ENCODE peak calls at places on chromosomes 13 and 19, in nine cellular contexts. F is Caco-2; T is heart right ventricle; E is aorta; N is CD8-positive, alpha-beta T cell; H is heart left ventricle; I is HCT116; R is body of pancreas; Y is neuronal stem cell. U is an unnamed sample.
A peak's percentile ranks its signal among the peaks of the same experiment; 100 is the strongest.

GRCh38 chr13:113275387-113275786 is 21.7 kb upstream of the LAMP1 start:
- DNase-seq in Y (no peak), F (peak; percentile 78), I (peak; percentile 59), R (peak; percentile 52), E (no peak), T (no peak), N (peak; percentile 36), H (no peak), U (peak; percentile 28)

GRCh38 chr19:35901854-35902661 is at the start of gene HCST:
- DNase-seq in N (peak; percentile 58), H (no peak), T (no peak), E (peak; percentile 69), F (no peak), Y (no peak), R (no peak), I (no peak), U (peak; percentile 33)

GRCh38 chr19:3368848-3369336 is 2.5 kb downstream of the NFIC start:
- DNase-seq in R (no peak), E (no peak), T (no peak), Y (no peak), I (no peak), F (no peak), N (no peak), H (no peak), U (no peak)

GRCh38 chr19:39409886-39410619 is 2.4 kb upstream of the PLEKHG2 start:
- DNase-seq in F (peak; percentile 76), T (peak; percentile 87), H (peak; percentile 89), Y (no peak), I (peak; percentile 54), R (peak; percentile 74), N (peak; percentile 71), E (peak; percentile 91), U (peak; percentile 95)

GRCh38 chr13:83666126-83666525 is 216.1 kb downstream of the SLITRK1 start:
- DNase-seq in R (no peak), T (no peak), H (no peak), N (no peak), Y (no peak), F (no peak), I (no peak), E (no peak), U (no peak)

GRCh38 chr13:77372275-77372674 is 45.4 kb upstream of the MYCBP2 start:
- DNase-seq in T (no peak), E (no peak), Y (no peak), N (no peak), R (no peak), F (no peak), H (no peak), I (no peak), U (no peak)

GRCh38 chr13:92590503-92590908 is 636.1 kb upstream of the GPC6 start:
- DNase-seq in N (no peak), Y (no peak), F (no peak), E (no peak), R (no peak), T (no peak), I (no peak), H (no peak), U (no peak)

GRCh38 chr19:43594710-43595604 is 977 bp downstream of the IRGQ start:
- DNase-seq in F (peak; percentile 52), Y (peak; percentile 53), R (peak; percentile 52), N (peak; percentile 65), I (peak; percentile 45), T (peak; percentile 44), H (peak; percentile 46), E (peak; percentile 78), U (peak; percentile 51)

GRCh38 chr19:31175564-31176348 is 173.5 kb downstream of the TSHZ3 start:
- DNase-seq in R (no peak), Y (no peak), H (no peak), N (no peak), E (no peak), T (no peak), F (no peak), I (no peak), U (no peak)

GRCh38 chr13:101556676-101557121 is 104.2 kb downstream of the ITGBL1 start:
- DNase-seq in R (no peak), E (no peak), Y (no peak), F (no peak), N (no peak), I (no peak), H (no peak), T (no peak), U (no peak)

GRCh38 chr19:16449330-16449961 is 22.3 kb downstream of the EPS15L1 start:
- DNase-seq in H (no peak), Y (no peak), I (no peak), R (no peak), N (peak; percentile 28), F (no peak), E (no peak), T (no peak), U (no peak)

GRCh38 chr13:111411186-111411858 is 90.9 kb downstream of the TEX29 start:
- DNase-seq in H (no peak), E (no peak), T (no peak), N (no peak), F (no peak), Y (no peak), I (no peak), R (no peak), U (no peak)

DNA sequence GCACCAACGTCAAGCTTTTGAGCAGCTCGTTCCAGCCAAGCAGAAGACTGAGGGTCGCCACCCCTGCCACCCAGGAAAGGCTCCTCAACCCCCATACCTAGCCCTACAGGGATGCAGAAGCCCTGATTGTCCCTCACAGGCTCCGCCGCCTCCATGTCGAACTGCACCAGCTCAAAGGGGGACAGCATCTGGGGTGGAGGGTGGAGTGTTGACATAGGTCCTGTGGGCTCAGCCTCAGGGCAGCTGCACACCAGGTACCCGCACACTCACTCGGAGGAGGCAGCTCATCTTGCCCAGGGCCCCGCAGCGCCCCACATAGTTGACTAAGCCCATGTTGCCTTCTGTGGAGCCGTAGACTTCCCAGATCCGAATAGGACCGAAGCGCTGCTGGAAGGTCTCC is 11.6 kb downstream of the SLC27A5 start:
- DNase-seq in N (no peak), E (no peak), H (no peak), I (no peak), T (no peak), F (no peak), Y (no peak), R (no peak), U (no peak)
- H3K4me3 ChIP-seq in N (no peak overlapping the region), E (no peak overlapping the region), H (no peak overlapping the region), I (peak overlapping the region; percentile 62), T (peak overlapping the region; percentile 62), F (peak overlapping the region; percentile 66), Y (no peak overlapping the region), R (no peak overlapping the region), U (peak overlapping the region; percentile 61)

DNA sequence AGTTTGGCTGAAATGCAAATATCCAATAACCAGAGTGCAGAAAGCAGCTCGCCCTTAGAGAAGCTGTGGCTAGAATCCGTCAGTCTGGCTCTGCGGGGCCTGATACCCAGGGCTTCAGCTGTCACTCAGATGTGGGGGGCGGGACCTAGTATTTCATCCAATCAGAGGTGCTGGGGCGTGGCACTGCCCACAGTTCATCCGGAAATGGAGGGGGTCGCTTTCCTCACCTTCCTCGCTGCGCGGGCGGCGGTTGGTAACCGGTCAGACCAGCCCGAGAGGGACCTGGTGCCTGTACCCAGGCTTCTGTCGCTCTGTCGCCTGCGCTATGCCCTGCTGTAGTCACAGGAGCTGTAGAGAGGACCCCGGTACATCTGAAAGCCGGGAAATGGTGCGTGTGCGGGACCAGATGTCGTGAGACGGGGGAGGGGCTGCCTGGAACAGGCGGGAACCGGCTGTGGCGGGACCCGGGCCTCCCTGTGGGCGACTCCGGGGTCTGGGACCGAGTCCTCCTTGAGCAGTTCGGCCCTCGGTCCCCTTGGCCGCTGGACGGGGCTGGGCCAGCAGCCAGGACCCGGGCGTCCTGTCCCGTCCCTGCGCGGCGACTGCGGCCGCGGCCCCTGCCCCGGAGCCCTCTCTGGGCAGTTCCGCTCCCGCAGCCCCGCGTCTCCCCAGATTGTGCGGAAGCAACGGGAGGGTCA is at the start of gene ZNF700:
- DNase-seq in F (peak; percentile 97), T (peak; percentile 91), Y (peak; percentile 92), N (peak; percentile 95), E (peak; percentile 95), H (peak; percentile 95), I (peak; percentile 85), R (peak; percentile 97), U (peak; percentile 94)
- H3K4me1 ChIP-seq in F (peaks cover 12% of the 10 kb centered on the region), T (peaks cover 9% of the 10 kb centered on the region), Y (peaks cover 6% of the 10 kb centered on the region), N (peaks cover 24% of the 10 kb centered on the region), E (no peaks in the 10 kb centered on the region), H (peaks cover 10% of the 10 kb centered on the region), I (no peaks in the 10 kb centered on the region), R (peaks cover 59% of the 10 kb centered on the region), U (no peaks in the 10 kb centered on the region)

GRCh38 chr19:7859766-7860165 is 14.4 kb downstream of the PRR36 start:
- DNase-seq in N (no peak), E (no peak), R (no peak), H (no peak), Y (no peak), F (no peak), I (no peak), T (no peak), U (no peak)

GRCh38 chr19:7862413-7862951 is 11.7 kb downstream of the PRR36 start:
- DNase-seq in I (peak; percentile 54), Y (peak; percentile 93), T (peak; percentile 63), F (peak; percentile 85), E (no peak), R (peak; percentile 54), N (peak; percentile 59), H (no peak), U (peak; percentile 84)

GRCh38 chr19:7861619-7862412 is 12.4 kb downstream of the PRR36 start:
- DNase-seq in N (no peak), Y (no peak), F (no peak), E (no peak), R (no peak), I (no peak), T (no peak), H (peak; percentile 13), U (no peak)

GRCh38 chr19:7860166-7860901 is 13.9 kb downstream of the PRR36 start:
- DNase-seq in N (no peak), T (no peak), I (no peak), Y (no peak), F (no peak), R (no peak), E (no peak), H (peak; percentile 13), U (no peak)

DNA sequence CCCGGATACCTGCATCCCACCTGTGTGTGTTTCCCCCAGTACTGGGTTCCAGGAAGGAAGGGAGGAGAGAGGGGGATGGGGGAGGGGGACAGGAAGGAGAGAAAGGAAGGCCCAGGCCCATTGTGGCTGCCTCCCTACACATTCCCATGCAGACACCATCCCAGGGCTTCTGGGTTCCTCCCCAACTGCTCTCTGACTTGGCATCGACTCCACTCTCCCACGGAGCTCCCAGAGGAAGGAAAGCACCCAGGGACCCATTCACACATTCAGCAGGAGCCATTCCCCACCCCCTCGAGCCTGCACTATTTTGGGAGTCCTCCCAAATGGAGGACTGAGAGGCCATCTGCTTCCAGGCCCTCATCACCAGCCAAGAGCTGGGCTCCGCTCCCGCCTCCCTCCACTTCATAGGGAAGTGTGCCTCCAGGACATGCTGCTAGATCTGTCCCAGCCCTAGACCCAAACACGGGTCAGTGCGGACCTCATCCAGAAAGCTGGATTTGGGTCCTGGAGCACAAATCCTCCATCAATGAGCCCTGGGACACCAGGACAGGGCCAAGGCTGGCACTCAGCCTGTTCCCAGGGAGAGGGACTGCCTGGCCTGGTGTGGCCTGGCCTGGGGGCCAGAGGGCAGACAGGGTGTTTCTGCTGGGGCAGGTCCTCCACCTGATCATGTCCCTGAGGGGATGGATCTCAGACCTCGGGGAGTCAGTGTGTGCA is 13.1 kb downstream of the PRR36 start:
- DNase-seq in I (no peak), N (no peak), E (no peak), F (no peak), Y (no peak), H (no peak), R (no peak), T (no peak), U (peak; percentile 66)
- H3K27me3 ChIP-seq in I (no peaks in the 10 kb centered on the region), N (no peaks in the 10 kb centered on the region), E (no peaks in the 10 kb centered on the region), F (no peaks in the 10 kb centered on the region), Y (peaks cover 51% of the 10 kb centered on the region), H (peaks cover 2% of the 10 kb centered on the region), R (no peaks in the 10 kb centered on the region), T (peaks cover 43% of the 10 kb centered on the region), U (no peaks in the 10 kb centered on the region)

GRCh38 chr13:66994498-66995365 is 235.4 kb downstream of the PCDH9 start:
- DNase-seq in E (no peak), N (no peak), T (no peak), H (no peak), R (no peak), Y (no peak), F (no peak), I (no peak), U (no peak)
- H3K4me3 ChIP-seq in E (peak overlapping the region; percentile 41), N (no peak overlapping the region), T (peak overlapping the region; percentile 11), H (peak overlapping the region; percentile 7), R (no peak overlapping the region), Y (no peak overlapping the region), F (no peak overlapping the region), I (no peak overlapping the region), U (peak overlapping the region; percentile 40)